ENCODE peak calls at places on chromosomes 13 and 19, in four cellular contexts. V, Q, W and M are unnamed samples.
A peak's percentile ranks its signal among the peaks of the same experiment; 100 is the strongest.

GRCh38 chr13:29519921-29520320 is 75.6 kb downstream of the SLC7A1 start:
- DNase-seq in W (no peak), V (no peak), Q (no peak), M (no peak)

GRCh38 chr19:12628040-12629022 is 17.6 kb downstream of the ZNF791 start:
- DNase-seq in W (peak; percentile 45), Q (no peak), V (no peak), M (no peak)

GRCh38 chr13:73715114-73715909 is 418.9 kb downstream of the KLF12 start:
- DNase-seq in Q (no peak), W (no peak), V (no peak), M (no peak)

GRCh38 chr19:29211562-29212416 is 1.2 kb downstream of the UQCRFS1 start:
- DNase-seq in W (peak; percentile 20), Q (no peak), V (peak; percentile 17), M (no peak)

GRCh38 chr13:114067381-114067885 is 65.0 kb downstream of the RASA3 start:
- DNase-seq in Q (no peak), V (no peak), W (no peak), M (no peak)

GRCh38 chr13:103351035-103351828 is 285.0 kb upstream of the SLC10A2 start:
- DNase-seq in W (peak; percentile 62), Q (peak; percentile 13), V (peak; percentile 3), M (peak; percentile 26)

GRCh38 chr13:110456550-110456949 is 105.0 kb downstream of the RAB20 start:
- DNase-seq in Q (no peak), V (no peak), W (no peak), M (no peak)

GRCh38 chr13:32811297-32811800 is 204.9 kb upstream of the KL start:
- DNase-seq in Q (no peak), V (no peak), W (no peak), M (no peak)

GRCh38 chr13:114130131-114130707 is 2.2 kb downstream of the RASA3 start:
- DNase-seq in W (no peak), V (no peak), Q (no peak), M (no peak)

GRCh38 chr13:42007844-42008243 is 40.6 kb upstream of the DGKH start:
- DNase-seq in V (no peak), W (no peak), Q (no peak), M (no peak)

GRCh38 chr13:27619711-27620376 is 485 bp downstream of the LNX2 start:
- DNase-seq in W (peak; percentile 43), Q (peak; percentile 37), V (no peak), M (peak; percentile 38)

GRCh38 chr13:44432595-44432994 is 59.0 kb downstream of the SERP2 start:
- DNase-seq in W (no peak), V (no peak), Q (no peak), M (no peak)

GRCh38 chr19:10612515-10613119 is 12.7 kb upstream of the SLC44A2 start:
- DNase-seq in V (no peak), W (no peak), Q (peak; percentile 84), M (peak; percentile 87)

GRCh38 chr13:32426981-32427851 is 714 bp downstream of the N4BP2L1 start:
- DNase-seq in V (peak; percentile 51), Q (peak; percentile 31), W (peak; percentile 91), M (peak; percentile 34)

GRCh38 chr13:46179576-46180368 is 2.2 kb downstream of the LCP1 start:
- DNase-seq in V (no peak), W (no peak), Q (peak; percentile 50), M (peak; percentile 59)

GRCh38 chr13:93169980-93170379 is 56.6 kb upstream of the GPC6 start:
- DNase-seq in W (no peak), Q (no peak), V (no peak), M (no peak)

GRCh38 chr13:103236213-103236612 is 170.0 kb upstream of the SLC10A2 start:
- DNase-seq in W (peak; percentile 3), V (no peak), Q (no peak), M (no peak)

GRCh38 chr19:1010586-1011510 is 10.1 kb downstream of the TMEM259 start:
- DNase-seq in Q (no peak), W (no peak), V (no peak), M (no peak)

GRCh38 chr13:74210693-74211393 is 76.6 kb upstream of the KLF12 start:
- DNase-seq in Q (no peak), V (peak; percentile 35), W (no peak), M (no peak)

GRCh38 chr13:33278923-33279322 is 6.6 kb downstream of the STARD13 start:
- DNase-seq in Q (no peak), W (no peak), V (no peak), M (no peak)

GRCh38 chr13:66430266-66430665 is 799.9 kb downstream of the PCDH9 start:
- DNase-seq in W (no peak), V (no peak), Q (no peak), M (no peak)

GRCh38 chr19:55641376-55642152 is 762 bp downstream of the ZNF580 start:
- DNase-seq in Q (no peak), W (peak; percentile 67), V (peak; percentile 62), M (no peak)

GRCh38 chr19:43560687-43561086 is 14.6 kb downstream of the XRCC1 start:
- DNase-seq in Q (no peak), W (peak; percentile 40), V (no peak), M (no peak)

GRCh38 chr19:40177286-40178070 is 13.7 kb upstream of the MAP3K10 start:
- DNase-seq in Q (no peak), W (no peak), V (no peak), M (no peak)

GRCh38 chr13:90447735-90448103 is 899.8 kb upstream of the MIR17HG start:
- DNase-seq in V (no peak), W (peak; percentile 44), Q (no peak), M (no peak)

GRCh38 chr13:50387124-50387581 is 371.9 kb downstream of the KCNRG start:
- DNase-seq in W (peak; percentile 72), V (peak; percentile 64), Q (peak; percentile 65), M (peak; percentile 64)

GRCh38 chr19:3983542-3983914 is 1.7 kb downstream of the EEF2 start:
- DNase-seq in W (no peak), Q (no peak), V (no peak), M (no peak)
- TF ChIP-seq CTCF in W (no peak), Q (no peak), V (no peak), M (no peak)

GRCh38 chr19:42132851-42133528 is 744 bp upstream of the POU2F2 start:
- DNase-seq in Q (peak; percentile 32), W (peak; percentile 94), V (peak; percentile 70), M (peak; percentile 61)
- H3K4me3 ChIP-seq in Q (peak overlapping the region; percentile 30), W (peak overlapping the region; percentile 75), V (no peak overlapping the region), M (peak overlapping the region; percentile 51)

GRCh38 chr13:112325142-112325808 is 50.9 kb upstream of the SPACA7 start:
- DNase-seq in W (no peak), Q (no peak), V (no peak), M (no peak)
- H3K27ac ChIP-seq in W (no peak overlapping the region), Q (no peak overlapping the region), V (no peak overlapping the region), M (no peak overlapping the region)

GRCh38 chr13:84648069-84648640 is 765.9 kb upstream of the SLITRK1 start:
- DNase-seq in W (no peak), Q (no peak), V (no peak), M (no peak)
- TF ChIP-seq CTCF in W (no peak), Q (peak; percentile 36), V (peak; percentile 23), M (peak; percentile 25)

GRCh38 chr19:19749332-19750130 is 16.6 kb upstream of the ZNF14 start:
- DNase-seq in V (no peak), W (no peak), Q (no peak), M (no peak)

GRCh38 chr19:19748249-19748938 is 15.5 kb upstream of the ZNF14 start:
- DNase-seq in Q (no peak), W (no peak), V (no peak), M (no peak)

GRCh38 chr19:19746286-19747213 is 13.6 kb upstream of the ZNF14 start:
- DNase-seq in V (no peak), W (peak; percentile 68), Q (no peak), M (no peak)

GRCh38 chr19:19745496-19746285 is 12.8 kb upstream of the ZNF14 start:
- DNase-seq in V (no peak), W (no peak), Q (no peak), M (no peak)

GRCh38 chr19:19747357-19748220 is 14.7 kb upstream of the ZNF14 start:
- DNase-seq in Q (no peak), V (no peak), W (no peak), M (no peak)
- H3K4me3 ChIP-seq in Q (no peak overlapping the region), V (no peak overlapping the region), W (no peak overlapping the region), M (no peak overlapping the region)

DNA sequence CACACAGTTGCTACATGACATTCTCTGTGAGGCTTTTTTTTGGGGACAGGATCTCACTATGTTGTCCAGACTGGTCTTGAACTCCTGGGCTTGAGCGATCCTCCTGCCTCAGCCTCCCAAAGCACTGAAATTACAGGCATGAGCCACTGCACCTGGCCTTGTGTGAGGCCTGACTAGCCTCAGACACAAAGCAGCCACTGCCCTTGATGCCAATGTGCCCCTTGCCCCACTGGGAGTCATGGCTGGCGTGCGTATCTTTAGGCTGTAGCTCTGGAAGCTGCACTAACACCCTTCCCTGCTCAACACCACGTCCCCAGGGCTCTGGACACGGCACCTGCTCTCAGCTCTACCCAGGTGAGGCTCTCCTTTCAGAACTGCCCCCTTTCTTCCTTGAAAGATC is 14.5 kb upstream of the KPTN start:
- DNase-seq in V (no peak), Q (no peak), W (no peak), M (no peak)
- H3K27ac ChIP-seq in V (peak overlapping the region; percentile 34), Q (no peak overlapping the region), W (no peak overlapping the region), M (peak overlapping the region; percentile 39)